ENCODE peak calls at places on chromosomes 3 and 15, in four cellular contexts. W, H, V and K are unnamed samples.

GRCh38 chr3:47385007-47385406 is 4.2 kb downstream of the PTPN23 start:
- DNase-seq in H (no peak), V (no peak), W (no peak), K (no peak)

GRCh38 chr3:176663376-176663775 is 533.9 kb downstream of the TBL1XR1 start:
- DNase-seq in W (no peak), H (no peak), V (no peak), K (no peak)

GRCh38 chr15:57649138-57649537 is 57.4 kb upstream of the POLR2M start:
- DNase-seq in V (no peak), H (peak), W (no peak), K (no peak)

GRCh38 chr3:180295811-180296210 is 259.1 kb upstream of the PEX5L start:
- DNase-seq in W (no peak), H (no peak), V (no peak), K (no peak)

GRCh38 chr3:146218880-146219866 is 31.7 kb downstream of the PLSCR4 start:
- DNase-seq in W (no peak), H (no peak), V (no peak), K (no peak)

GRCh38 chr3:52291508-52292181 is 4.0 kb downstream of the GLYCTK start:
- DNase-seq in H (no peak), V (peak), W (peak), K (peak)

GRCh38 chr15:63030101-63030528 is 12.4 kb upstream of the TPM1 start:
- DNase-seq in W (peak), H (no peak), V (no peak), K (no peak)

GRCh38 chr15:79378394-79379158 is 53.6 kb upstream of the MINAR1 start:
- DNase-seq in W (no peak), H (no peak), V (no peak), K (no peak)

GRCh38 chr15:70480196-70480856 is 283.0 kb downstream of the UACA start:
- DNase-seq in W (no peak), V (peak), H (no peak), K (no peak)

GRCh38 chr3:49867871-49868321 is 1.8 kb downstream of the CAMKV start:
- DNase-seq in V (no peak), H (no peak), W (no peak), K (no peak)

GRCh38 chr3:46713898-46714552 is 3.6 kb downstream of the PRSS50 start:
- DNase-seq in W (no peak), H (no peak), V (no peak), K (no peak)